ENCODE peak calls at places on chromosomes 1 and 21, in seven cellular contexts. G is adrenal gland; Y is mammary epithelial cell; E is CD4-positive, alpha-beta memory T cell; N is PC-9; K is esophagus squamous epithelium; J is psoas muscle. R is an unnamed sample.
A peak's percentile ranks its signal among the peaks of the same experiment; 100 is the strongest.

GRCh38 chr21:42548687-42549406 is 35.2 kb downstream of the SLC37A1 start:
- DNase-seq in G (no peak), N (no peak), Y (no peak), K (no peak), E (no peak), J (no peak), R (no peak)

GRCh38 chr1:189499736-189500135 is 977.9 kb downstream of the BRINP3 start:
- DNase-seq in K (no peak), J (no peak), G (no peak), Y (no peak), N (no peak), E (no peak), R (no peak)

GRCh38 chr21:15274701-15275255 is 210.0 kb upstream of the NRIP1 start:
- DNase-seq in J (no peak), E (no peak), Y (no peak), N (no peak), K (no peak), G (no peak), R (no peak)

GRCh38 chr1:70818391-70818790 is 229.2 kb downstream of the PTGER3 start:
- DNase-seq in N (no peak), Y (no peak), E (no peak), G (no peak), J (no peak), K (no peak), R (no peak)

GRCh38 chr1:30447701-30448100 is 275.7 kb downstream of the MATN1 start:
- DNase-seq in E (no peak), Y (no peak), N (no peak), J (no peak), G (no peak), K (no peak), R (no peak)

GRCh38 chr1:91844862-91845528 is 41.0 kb downstream of the TGFBR3 start:
- DNase-seq in Y (peak; percentile 90), E (no peak), K (no peak), J (peak; percentile 72), G (peak; percentile 84), N (peak; percentile 100), R (no peak)

GRCh38 chr1:163315773-163316374 is 5.9 kb upstream of the NUF2 start:
- DNase-seq in E (peak; percentile 44), N (no peak), J (no peak), G (peak; percentile 68), Y (peak; percentile 10), K (no peak), R (no peak)

GRCh38 chr1:22053018-22053860 is 730 bp downstream of the CDC42 start:
- DNase-seq in E (peak; percentile 82), G (peak; percentile 73), N (no peak), Y (peak; percentile 67), J (peak; percentile 83), K (no peak), R (peak; percentile 92)

GRCh38 chr1:54301494-54301893 is 101.5 kb downstream of the MRPL37 start:
- DNase-seq in J (no peak), G (no peak), Y (no peak), N (no peak), K (no peak), E (no peak), R (peak; percentile 60)

GRCh38 chr1:43582162-43582566 is 51.5 kb downstream of the PTPRF start:
- DNase-seq in K (no peak), J (no peak), E (no peak), Y (peak; percentile 99), G (peak; percentile 51), N (peak; percentile 91), R (peak; percentile 90)

GRCh38 chr1:6587261-6588005 is 7.6 kb downstream of the ZBTB48 start:
- DNase-seq in E (no peak), K (no peak), N (no peak), J (peak; percentile 93), Y (peak; percentile 63), G (peak; percentile 73), R (no peak)

GRCh38 chr1:204130178-204130577 is 21.7 kb downstream of the ETNK2 start:
- DNase-seq in N (peak; percentile 69), J (no peak), K (no peak), E (no peak), G (peak; percentile 79), Y (no peak), R (peak; percentile 80)

GRCh38 chr1:25802915-25803314 is 2.9 kb downstream of the SELENON start:
- DNase-seq in Y (no peak), K (no peak), G (no peak), E (no peak), N (no peak), J (peak; percentile 20), R (no peak)

GRCh38 chr1:84836145-84836544 is 56.9 kb downstream of the LPAR3 start:
- DNase-seq in N (peak; percentile 50), J (no peak), G (no peak), Y (peak; percentile 75), E (no peak), K (no peak), R (no peak)

GRCh38 chr1:175270361-175270760 is 77.8 kb upstream of the KIAA0040 start:
- DNase-seq in K (no peak), N (no peak), G (no peak), Y (no peak), E (no peak), J (no peak), R (no peak)

GRCh38 chr21:42288962-42289361 is 26.2 kb downstream of the TFF3 start:
- DNase-seq in Y (no peak), E (peak; percentile 7), K (no peak), N (no peak), G (no peak), J (no peak), R (no peak)

DNA sequence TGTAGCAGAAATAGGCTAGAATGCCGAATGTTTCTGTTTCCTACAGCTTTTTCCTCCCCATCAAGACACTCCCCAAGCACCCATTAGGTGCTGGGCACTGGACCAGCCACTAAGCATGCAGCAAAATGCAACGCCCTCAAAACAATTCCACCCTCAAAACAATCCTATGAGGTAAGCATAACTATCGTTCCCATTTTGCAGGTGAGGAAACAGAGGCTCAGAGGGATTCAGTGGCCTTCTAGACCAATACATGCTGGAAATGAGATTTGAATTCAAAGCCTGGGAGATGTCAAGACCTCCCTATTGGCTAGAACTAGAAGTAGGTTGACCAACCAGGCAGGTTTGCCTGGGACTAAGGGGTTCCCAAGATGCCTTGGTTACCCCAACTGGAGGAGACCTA is 10.2 kb upstream of the ALDH4A1 start:
- DNase-seq in N (no peak), J (no peak), K (no peak), Y (no peak), G (no peak), E (peak; percentile 13), R (no peak)
- H3K27ac ChIP-seq in N (no peak overlapping the region), J (no peak overlapping the region), K (peak overlapping the region; percentile 59), Y (no peak overlapping the region), G (no peak overlapping the region), E (no peak overlapping the region), R (peak overlapping the region; percentile 24)

GRCh38 chr1:16374266-16374665 is 7.2 kb downstream of the SZRD1 start:
- DNase-seq in Y (no peak), E (no peak), K (no peak), J (no peak), G (no peak), N (no peak), R (no peak)
- H3K27ac ChIP-seq in Y (no peak overlapping the region), E (no peak overlapping the region), K (peak overlapping the region; percentile 68), J (no peak overlapping the region), G (no peak overlapping the region), N (no peak overlapping the region), R (no peak overlapping the region)

GRCh38 chr1:201535046-201535777 is 3.7 kb upstream of the NAV1 start:
- DNase-seq in J (no peak), N (peak; percentile 68), K (no peak), G (no peak), Y (peak; percentile 57), E (no peak), R (no peak)
- H3K27ac ChIP-seq in J (peak overlapping the region; percentile 58), N (peak overlapping the region; percentile 36), K (peak overlapping the region; percentile 92), G (no peak overlapping the region), Y (no peak overlapping the region), E (no peak overlapping the region), R (no peak overlapping the region)

DNA sequence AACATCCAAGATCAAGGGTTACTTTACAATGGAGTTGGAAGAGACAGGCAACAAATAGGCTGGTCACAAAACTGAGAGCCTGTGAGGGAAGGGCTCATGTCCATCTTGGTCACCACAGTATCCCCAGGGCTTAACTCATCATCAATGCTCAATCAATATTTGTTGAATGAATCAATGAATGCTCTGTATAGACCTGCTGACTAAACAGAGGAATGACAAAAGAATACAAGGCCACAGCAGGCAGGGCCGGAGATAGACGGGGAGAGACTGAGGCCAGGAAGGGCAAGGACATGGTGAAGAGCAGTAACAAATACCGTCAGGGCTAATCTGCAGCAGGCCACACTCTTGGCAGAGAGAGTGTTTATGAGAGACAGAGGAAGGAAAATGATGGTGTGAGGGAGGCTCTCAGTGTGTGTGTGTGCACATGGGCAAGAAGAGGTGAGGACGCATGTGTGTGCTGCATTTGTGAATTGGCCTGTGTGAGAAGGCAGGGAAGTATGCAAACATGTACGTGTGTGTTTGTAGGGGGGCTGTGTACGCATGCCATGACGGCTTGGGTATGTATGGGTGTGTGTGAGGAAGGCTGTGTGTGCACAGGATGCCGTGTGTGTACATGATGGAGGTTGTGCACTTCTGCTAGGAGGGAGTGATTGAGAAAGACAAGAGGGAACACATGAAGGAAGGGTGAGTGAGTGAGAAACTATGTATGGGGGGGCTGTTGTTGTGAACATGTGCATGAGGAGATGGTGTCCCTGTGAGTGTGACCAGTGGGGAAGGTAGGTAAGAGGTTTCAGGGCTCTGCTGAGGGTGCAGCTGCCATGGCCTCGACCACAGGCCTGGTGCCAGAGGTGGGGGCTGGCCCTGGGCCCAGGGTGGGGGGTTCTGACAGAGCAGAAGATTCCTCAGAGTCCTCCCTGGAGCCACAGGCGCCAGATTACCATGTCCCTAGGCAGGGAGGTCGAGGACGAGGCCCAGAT is 15.4 kb downstream of the AHDC1 start:
- DNase-seq in J (no peak), K (no peak), Y (no peak), N (no peak), G (peak; percentile 53), E (no peak), R (no peak)
- H3K27ac ChIP-seq in J (peak overlapping the region; percentile 62), K (peak overlapping the region; percentile 99), Y (no peak overlapping the region), N (no peak overlapping the region), G (peak overlapping the region; percentile 52), E (no peak overlapping the region), R (no peak overlapping the region)

DNA sequence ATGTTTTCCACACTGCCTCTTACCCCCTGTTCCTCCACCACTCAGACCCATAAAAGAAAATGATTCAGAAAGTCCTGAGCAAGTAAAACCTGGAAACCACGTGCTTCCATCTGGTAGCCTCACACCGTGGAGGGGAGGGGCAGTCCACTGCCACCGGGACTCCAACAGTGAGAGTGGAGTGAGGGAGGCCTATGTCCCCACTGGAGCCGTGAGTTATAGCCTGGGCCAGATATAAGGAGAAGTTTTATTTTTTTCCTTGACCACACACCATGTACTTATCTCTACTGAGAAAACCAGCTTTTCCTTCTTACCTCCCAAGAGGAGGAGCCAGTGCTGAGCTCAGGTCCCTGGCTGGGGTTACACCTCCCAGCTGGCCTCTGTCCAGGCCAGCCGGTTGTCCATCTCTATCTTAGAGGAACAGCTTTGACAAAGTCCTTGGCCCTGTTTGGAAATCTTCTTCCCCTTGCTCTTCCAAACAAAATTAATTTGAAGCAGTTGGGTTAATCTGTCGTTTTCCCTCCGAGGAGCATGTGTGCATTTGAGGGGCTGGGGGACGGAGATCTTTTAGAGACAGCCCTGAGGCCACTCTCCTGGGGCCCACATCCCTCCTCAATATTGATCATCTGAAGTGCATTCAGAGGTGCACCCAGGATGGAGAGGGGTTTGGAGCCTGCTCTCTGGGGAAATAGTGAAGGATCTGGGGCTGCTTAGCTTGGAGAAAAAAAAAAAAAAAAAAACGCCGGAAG is 49.1 kb upstream of the SERBP1 start:
- DNase-seq in Y (peak; percentile 36), K (no peak), G (peak; percentile 71), J (no peak), E (no peak), N (peak; percentile 47), R (no peak)
- H3K27ac ChIP-seq in Y (no peak overlapping the region), K (peak overlapping the region; percentile 7), G (no peak overlapping the region), J (no peak overlapping the region), E (no peak overlapping the region), N (no peak overlapping the region), R (no peak overlapping the region)

R was measured in kidney.